ENCODE peak calls at places on chromosomes 16 and 17, in seven cellular contexts. K is lung; O is heart right ventricle; G is CD8-positive, alpha-beta T cell; Y is SK-N-SH treated with all-trans-retinoic acid at 6 μM for 48 hours; E is CD4-positive, CD25-positive, alpha-beta regulatory T cell; D is activated naive CD8-positive, alpha-beta T cell treated with anti-CD3 and anti-CD28 coated beads, Interleukin-2, amount 50 U/mL, for 24 hours. N is an unnamed sample.

GRCh38 chr16:48231675-48232214 is 12.4 kb upstream of the LONP2 start:
- ATAC-seq in K (no peak), O (peak; percentile 41), G (peak; percentile 36), Y (peak; percentile 92), E (no peak), D (peak; percentile 81), N (no peak)

GRCh38 chr16:85210423-85211169 is 98.3 kb upstream of the CIBAR2 start:
- ATAC-seq in K (no peak), O (no peak), G (no peak), Y (peak; percentile 36), E (no peak), D (no peak), N (no peak)

GRCh38 chr16:48535831-48536599 is 74.0 kb downstream of the N4BP1 start:
- ATAC-seq in K (peak; percentile 25), O (peak; percentile 64), G (peak; percentile 24), Y (peak; percentile 29), E (peak; percentile 18), D (peak; percentile 51), N (peak; percentile 84)

GRCh38 chr17:72273301-72274056 is 152.7 kb downstream of the SOX9 start:
- ATAC-seq in K (no peak), O (no peak), G (no peak), Y (peak; percentile 28), E (no peak), D (no peak), N (no peak)

GRCh38 chr16:19809121-19809635 is 75.5 kb downstream of the GPRC5B start:
- ATAC-seq in K (no peak), O (peak; percentile 47), G (no peak), Y (no peak), E (no peak), D (no peak), N (no peak)

GRCh38 chr17:41683441-41684007 is 5.2 kb upstream of the EIF1 start:
- ATAC-seq in K (no peak), O (no peak), G (no peak), Y (no peak), E (no peak), D (no peak), N (no peak)

GRCh38 chr16:4514606-4515005 is 24.0 kb downstream of the CDIP1 start:
- ATAC-seq in K (no peak), O (peak; percentile 16), G (no peak), Y (no peak), E (no peak), D (no peak), N (no peak)

GRCh38 chr16:54923055-54923473 is 7.6 kb upstream of the IRX5 start:
- ATAC-seq in K (no peak), O (peak; percentile 79), G (no peak), Y (no peak), E (no peak), D (no peak), N (no peak)

GRCh38 chr17:56230660-56231059 is 77.4 kb downstream of the ANKFN1 start:
- ATAC-seq in K (no peak), O (no peak), G (no peak), Y (no peak), E (no peak), D (no peak), N (no peak)

GRCh38 chr16:27254262-27254811 is 14.2 kb downstream of the NSMCE1 start:
- ATAC-seq in K (no peak), O (no peak), G (peak; percentile 46), Y (no peak), E (peak; percentile 57), D (peak; percentile 66), N (peak; percentile 93)

GRCh38 chr16:74448990-74449389 is 27.7 kb upstream of the CLEC18B start:
- ATAC-seq in K (peak; percentile 86), O (peak; percentile 96), G (no peak), Y (peak; percentile 93), E (no peak), D (no peak), N (no peak)

GRCh38 chr16:20767577-20767976 is 3.8 kb downstream of the ACSM3 start:
- ATAC-seq in K (no peak), O (no peak), G (no peak), Y (no peak), E (no peak), D (no peak), N (no peak)

GRCh38 chr16:29876578-29877249 is 13.7 kb upstream of the CDIPT start:
- ATAC-seq in K (no peak), O (no peak), G (peak; percentile 71), Y (no peak), E (peak; percentile 22), D (peak; percentile 37), N (peak; percentile 10)

GRCh38 chr16:2482181-2483107 is 7.5 kb downstream of the TBC1D24 start:
- ATAC-seq in K (no peak), O (peak; percentile 27), G (no peak), Y (peak; percentile 94), E (no peak), D (no peak), N (no peak)

GRCh38 chr17:78252111-78252634 is 20.7 kb downstream of the TMEM235 start:
- ATAC-seq in K (no peak), O (no peak), G (peak; percentile 80), Y (no peak), E (peak; percentile 82), D (no peak), N (peak; percentile 86)

GRCh38 chr17:72661093-72661944 is 431.2 kb downstream of the SLC39A11 start:
- ATAC-seq in K (no peak), O (no peak), G (no peak), Y (no peak), E (no peak), D (no peak), N (no peak)

GRCh38 chr17:46764709-46765401 is 53.6 kb downstream of the WNT3 start:
- ATAC-seq in K (peak; percentile 73), O (peak; percentile 95), G (no peak), Y (peak; percentile 81), E (no peak), D (no peak), N (no peak)

GRCh38 chr16:66352304-66352703 is 14.2 kb upstream of the CDH5 start:
- ATAC-seq in K (no peak), O (no peak), G (no peak), Y (no peak), E (no peak), D (no peak), N (no peak)

GRCh38 chr16:55543470-55543869 is 23.0 kb upstream of the CAPNS2 start:
- ATAC-seq in K (no peak), O (no peak), G (no peak), Y (peak; percentile 73), E (no peak), D (no peak), N (no peak)

GRCh38 chr17:16464001-16464640 is 27.9 kb downstream of the LRRC75A start:
- ATAC-seq in K (no peak), O (peak; percentile 6), G (no peak), Y (no peak), E (no peak), D (no peak), N (no peak)

GRCh38 chr16:68645494-68646388 is 631 bp downstream of the CDH3 start:
- ATAC-seq in K (peak; percentile 29), O (no peak), G (peak; percentile 14), Y (no peak), E (no peak), D (no peak), N (no peak)

N was measured in stimulated activated memory B cell treated with anti-CD40 and anti-IgM and Interleukin-4, amounts not matched to agents 10 μg/mL and 1 μg/mL and 100 μg/mL, for 72 hours.